ENCODE peak calls at places on chromosomes 7 and 10, in six cellular contexts. M is heart right ventricle, O is cardiac muscle cell, S is ascending aorta, P is HepG2, Q is Panc1. R is an unnamed sample.

GRCh38 chr10:102744374-102745051 is 765 bp downstream of the WBP1L start:
- DNase-seq in M (no peak), Q (no peak), S (no peak), O (no peak), P (no peak), R (no peak)

GRCh38 chr10:132575320-132576201 is 38.0 kb downstream of the INPP5A start:
- DNase-seq in M (no peak), O (no peak), Q (peak), P (no peak), S (no peak), R (no peak)

GRCh38 chr10:12539350-12540164 is 190.2 kb downstream of the CAMK1D start:
- DNase-seq in O (no peak), M (no peak), Q (no peak), S (no peak), P (no peak), R (no peak)

GRCh38 chr10:11898372-11899066 is 75.4 kb downstream of the PROSER2 start:
- DNase-seq in Q (no peak), O (peak), M (no peak), S (no peak), P (peak), R (peak)

GRCh38 chr10:132265878-132266496 is 41.8 kb downstream of the STK32C start:
- DNase-seq in S (no peak), Q (no peak), O (no peak), P (no peak), M (no peak), R (no peak)

GRCh38 chr7:27172823-27173411 is 1.2 kb downstream of the HOXA10 start:
- DNase-seq in P (no peak), M (no peak), O (no peak), S (no peak), Q (no peak), R (no peak)

GRCh38 chr7:39271386-39271785 is 293.7 kb downstream of the POU6F2 start:
- DNase-seq in M (peak), S (no peak), P (no peak), Q (no peak), O (peak), R (no peak)

GRCh38 chr7:11427686-11428273 is 404.2 kb downstream of the THSD7A start:
- DNase-seq in P (peak), S (no peak), M (no peak), Q (peak), O (peak), R (peak)

GRCh38 chr7:98106647-98107312 is at the start of gene LMTK2:
- DNase-seq in P (peak), O (peak), Q (no peak), M (peak), S (peak), R (peak)

GRCh38 chr7:95469850-95470249 is 15.9 kb upstream of the ASB4 start:
- DNase-seq in Q (no peak), O (no peak), P (peak), S (no peak), M (no peak), R (no peak)

GRCh38 chr7:141737118-141737835 is 881 bp upstream of the SSBP1 start:
- DNase-seq in M (no peak), Q (no peak), O (no peak), S (no peak), P (peak), R (peak)

GRCh38 chr10:101778781-101779543 is 3.0 kb upstream of the FGF8 start:
- DNase-seq in O (peak), Q (no peak), M (no peak), P (no peak), S (no peak), R (no peak)

GRCh38 chr7:113285411-113285810 is 167.1 kb upstream of the SMIM30 start:
- DNase-seq in O (no peak), S (no peak), P (no peak), M (no peak), Q (no peak), R (no peak)

GRCh38 chr10:21888959-21889358 is 114.6 kb downstream of the DNAJC1 start:
- DNase-seq in S (no peak), O (peak), Q (no peak), P (no peak), M (no peak), R (no peak)

GRCh38 chr10:133230387-133231195 is 574 bp downstream of the UTF1 start:
- DNase-seq in O (peak), S (no peak), P (no peak), Q (no peak), M (peak), R (no peak)

GRCh38 chr10:5665380-5666323 is 743 bp downstream of the ASB13 start:
- DNase-seq in Q (no peak), S (no peak), M (peak), O (peak), P (peak), R (no peak)

GRCh38 chr7:5457245-5457735 is 33.7 kb upstream of the TNRC18 start:
- DNase-seq in Q (no peak), M (no peak), P (no peak), S (no peak), O (no peak), R (no peak)

GRCh38 chr7:15291707-15292106 is 270.1 kb downstream of the AGMO start:
- DNase-seq in Q (no peak), M (no peak), O (peak), S (no peak), P (no peak), R (no peak)

GRCh38 chr7:25789701-25790240 is 362.2 kb upstream of the NFE2L3 start:
- DNase-seq in M (no peak), O (no peak), P (no peak), Q (no peak), S (no peak), R (no peak)

GRCh38 chr7:1365846-1366245 is 93.4 kb downstream of the MICALL2 start:
- DNase-seq in Q (no peak), M (no peak), S (no peak), P (no peak), O (no peak), R (no peak)

GRCh38 chr7:104922187-104923009 is 91.6 kb upstream of the KMT2E start:
- DNase-seq in P (no peak), O (no peak), M (no peak), S (no peak), Q (no peak), R (no peak)

GRCh38 chr10:13797171-13797570 is 210.4 kb downstream of the PRPF18 start:
- DNase-seq in S (no peak), P (no peak), Q (no peak), M (no peak), O (no peak), R (no peak)

GRCh38 chr7:82335927-82336326 is 107.7 kb downstream of the CACNA2D1 start:
- DNase-seq in S (no peak), Q (no peak), P (no peak), M (no peak), O (peak), R (no peak)

GRCh38 chr7:50185188-50185587 is 92.1 kb upstream of the ZPBP start:
- DNase-seq in Q (no peak), O (no peak), M (peak), P (no peak), S (no peak), R (no peak)

GRCh38 chr7:92179393-92179924 is 517 bp upstream of the LRRD1 start:
- DNase-seq in O (no peak), Q (no peak), M (no peak), P (no peak), S (no peak), R (no peak)

DNA sequence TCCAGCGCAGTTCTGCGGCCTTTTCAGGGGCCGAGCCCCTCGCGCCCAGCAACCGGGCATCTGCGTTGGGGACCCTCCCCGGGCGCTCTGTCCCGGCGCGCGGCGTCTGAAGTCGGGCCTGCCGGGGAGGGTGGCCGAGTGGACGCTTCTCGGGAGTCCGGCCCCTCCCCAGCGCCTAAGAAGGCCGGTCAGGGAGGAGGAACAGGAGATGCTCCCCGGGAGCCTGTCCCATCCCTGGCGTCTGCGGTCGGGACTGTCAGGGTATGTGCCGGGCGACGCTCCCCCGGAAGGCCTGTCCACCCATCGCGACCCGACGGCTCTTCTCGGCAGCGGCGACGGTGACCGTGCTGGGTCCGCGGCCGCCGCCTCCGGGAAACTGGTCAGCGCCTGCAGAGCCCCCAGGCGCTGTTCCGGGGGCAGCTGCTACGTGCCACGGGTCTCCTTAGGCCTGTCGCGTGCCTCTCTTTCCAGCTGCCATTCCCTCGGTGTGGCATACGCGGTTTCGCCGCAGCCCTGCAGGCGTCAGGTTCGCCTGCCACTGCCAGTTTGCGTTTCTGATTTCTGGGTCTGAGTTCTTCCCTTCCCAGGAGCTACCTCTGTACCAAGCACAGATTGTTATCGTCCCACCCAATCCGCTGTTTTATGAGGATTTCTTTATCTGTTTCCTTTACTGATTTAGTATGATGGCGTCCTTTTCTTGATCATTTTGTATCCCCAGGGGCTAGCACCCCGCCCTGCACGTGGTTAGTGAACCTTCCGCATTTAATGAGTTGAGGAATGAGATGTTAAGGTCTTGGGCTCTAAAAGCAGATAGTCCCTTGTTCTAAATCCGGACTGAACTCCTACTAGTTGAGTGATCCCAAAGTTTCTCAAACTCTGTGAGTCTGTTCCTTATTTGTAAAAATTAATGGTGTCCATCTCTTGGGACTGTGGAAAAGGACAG is 782 bp downstream of the IFIT5 start:
- DNase-seq in O (peak), P (no peak), S (no peak), M (peak), Q (no peak), R (peak)
- TF ChIP-seq CTCF in O (no peak), P (no peak), S (no peak), M (no peak), Q (no peak), R (no peak)

GRCh38 chr7:32680259-32681173 is 185.2 kb downstream of the AVL9 start:
- DNase-seq in Q (no peak), P (no peak), S (no peak), M (no peak), O (no peak), R (no peak)
- H3K27ac ChIP-seq in Q (no peak), P (no peak), S (no peak), M (no peak), O (no peak), R (no peak)

DNA sequence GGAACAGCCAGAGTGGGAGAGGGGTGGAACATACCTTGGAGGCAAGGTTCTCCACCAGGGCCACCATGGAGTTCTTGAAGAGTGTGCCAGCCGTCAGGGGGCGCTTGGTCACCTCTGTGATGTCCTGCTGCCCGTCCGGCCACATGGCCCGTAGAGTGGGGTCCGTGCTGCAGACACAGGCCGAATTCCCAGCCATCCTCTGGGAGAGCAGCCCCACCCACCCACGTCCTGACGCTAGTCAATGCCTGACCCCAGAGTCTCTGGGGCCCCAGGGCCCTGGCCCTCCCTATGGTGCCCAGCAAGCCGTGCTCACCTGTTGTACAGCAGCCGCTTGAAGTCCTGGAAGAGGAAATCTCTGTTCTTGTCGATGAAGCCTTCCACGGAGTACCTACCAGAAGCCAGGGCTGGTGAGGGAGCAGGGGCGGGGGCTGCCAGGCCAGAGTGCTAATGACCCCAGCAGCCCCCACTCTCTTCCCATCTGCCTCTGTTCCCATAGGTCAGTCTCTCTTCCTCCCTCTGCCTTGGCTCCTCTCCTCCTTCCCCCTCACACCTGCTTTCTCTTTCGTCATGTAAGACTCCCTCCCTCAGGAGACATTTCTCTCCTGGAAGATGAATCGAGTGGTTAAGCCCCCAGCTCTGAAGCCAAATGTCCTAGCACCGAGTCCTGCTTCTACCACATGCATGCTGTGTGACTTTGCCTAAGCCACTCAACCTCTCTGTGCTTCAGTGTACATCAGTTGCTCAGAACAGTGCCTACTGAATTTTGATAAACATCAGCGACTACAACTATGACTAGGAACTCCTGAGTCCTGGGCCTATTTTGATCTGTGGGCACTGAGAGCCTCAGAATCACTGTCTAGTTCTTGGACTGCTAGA is 11.0 kb downstream of the MYO1G start:
- DNase-seq in O (peak), S (no peak), P (peak), M (no peak), Q (no peak), R (no peak)
- TF ChIP-seq CTCF in O (peak), S (peak), P (peak), M (no peak), Q (peak), R (no peak)

GRCh38 chr7:66206909-66207240 is 1.7 kb downstream of the TPST1 start:
- DNase-seq in S (no peak), O (no peak), P (no peak), Q (no peak), M (no peak), R (no peak)

GRCh38 chr7:66205736-66206080 is 574 bp downstream of the TPST1 start:
- DNase-seq in P (no peak), M (no peak), O (no peak), S (no peak), Q (no peak), R (peak)

GRCh38 chr7:66204822-66205735 is at the start of gene TPST1:
- DNase-seq in Q (peak), P (peak), S (peak), O (peak), M (peak), R (peak)

GRCh38 chr7:66202380-66202779 is 2.8 kb upstream of the TPST1 start:
- DNase-seq in S (no peak), P (no peak), Q (no peak), M (no peak), O (no peak), R (no peak)

DNA sequence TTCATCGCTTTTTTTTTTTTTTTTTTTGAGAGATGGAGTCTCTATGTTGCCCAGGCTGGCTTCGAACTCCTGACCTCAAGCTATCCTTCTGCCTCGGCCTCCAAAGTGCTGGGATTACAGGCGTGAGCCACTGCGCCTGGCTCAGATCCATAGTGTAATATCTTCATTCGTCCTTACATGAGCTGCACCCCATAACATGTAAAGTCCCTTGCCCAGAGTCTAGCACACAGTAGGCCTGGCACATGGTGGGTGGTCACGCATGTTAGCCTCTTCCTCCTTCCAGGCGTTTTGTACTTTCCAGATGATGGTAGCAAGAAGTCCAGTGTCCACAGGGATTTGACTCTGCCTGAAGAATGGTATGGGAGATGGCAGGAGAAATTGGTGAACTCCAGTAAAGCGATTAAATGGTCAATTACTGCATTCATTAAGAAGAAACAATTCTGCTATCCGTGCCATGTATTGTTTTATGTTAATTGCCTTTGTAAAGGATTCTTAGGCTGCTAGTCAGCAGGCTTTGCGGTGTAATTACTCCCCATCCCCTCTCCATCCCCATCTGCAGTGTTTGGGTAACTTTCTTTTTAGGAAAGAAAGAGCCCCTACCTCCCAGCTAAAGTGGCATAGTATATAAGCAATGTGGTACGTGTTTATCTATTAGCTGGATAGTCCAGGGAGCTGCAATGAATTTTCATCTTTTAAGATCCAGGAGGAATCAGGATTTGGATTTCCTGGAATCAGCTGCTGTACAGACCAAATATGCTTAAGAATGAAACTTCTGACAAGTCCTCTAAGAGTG is 1.2 kb downstream of the TPST1 start:
- DNase-seq in O (no peak), Q (no peak), M (no peak), P (no peak), S (no peak), R (no peak)
- H3K27ac ChIP-seq in O (no peak), Q (peak), M (no peak), P (no peak), S (peak), R (no peak)

GRCh38 chr7:123060446-123060845 is 64.9 kb upstream of the TAS2R16 start:
- DNase-seq in O (no peak), S (no peak), Q (no peak), M (no peak), P (no peak), R (no peak)

GRCh38 chr7:123057926-123058325 is 62.4 kb upstream of the TAS2R16 start:
- DNase-seq in P (no peak), Q (no peak), S (no peak), M (no peak), O (no peak), R (no peak)

GRCh38 chr7:123051916-123052315 is 56.4 kb upstream of the TAS2R16 start:
- DNase-seq in M (no peak), P (no peak), O (no peak), Q (no peak), S (no peak), R (no peak)

DNA sequence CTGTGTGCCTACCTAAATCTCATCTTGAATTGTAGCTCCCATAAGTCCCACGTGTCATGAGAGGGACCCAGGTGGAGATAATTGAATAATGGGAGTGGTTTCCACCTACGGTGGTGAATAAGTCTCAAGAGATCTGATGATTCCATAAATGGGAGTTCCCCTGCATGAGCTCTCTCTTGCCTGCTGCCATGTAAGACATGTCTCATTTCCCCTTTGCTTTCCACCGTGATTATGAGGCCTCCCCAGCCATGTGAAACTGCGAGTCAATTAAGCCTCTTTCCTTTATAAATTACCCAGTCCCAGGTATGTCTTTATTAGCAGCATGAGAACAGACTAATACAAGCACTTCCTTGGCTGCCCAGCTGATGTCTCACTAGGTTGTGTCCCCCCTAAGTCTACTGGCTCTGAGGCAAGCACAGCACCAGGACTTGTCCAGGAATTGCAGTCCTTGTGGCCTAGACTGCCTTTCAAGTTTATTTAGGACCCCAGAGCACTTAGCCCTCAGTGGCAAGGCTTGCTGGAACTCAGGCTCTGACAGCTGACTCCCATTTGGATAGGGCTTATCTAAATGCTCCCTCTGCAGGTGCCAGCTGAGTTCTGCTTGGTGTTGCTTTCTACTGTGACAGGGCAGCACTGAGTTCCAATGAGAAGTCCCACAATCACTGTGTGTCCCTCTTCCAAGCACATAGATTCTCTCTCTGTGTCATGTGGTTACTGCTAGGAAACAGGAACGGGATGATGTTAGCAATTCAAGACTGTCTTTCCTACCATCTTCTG is 59.0 kb upstream of the TAS2R16 start:
- DNase-seq in P (peak), M (no peak), Q (no peak), S (no peak), O (peak), R (no peak)
- TF ChIP-seq CTCF in P (peak), M (peak), Q (no peak), S (no peak), O (no peak), R (no peak)

GRCh38 chr10:73774637-73775036 is 7.2 kb upstream of the CHCHD1 start:
- DNase-seq in Q (no peak), S (no peak), P (peak), M (no peak), O (peak), R (peak)
- H3K27ac ChIP-seq in Q (peak), S (peak), P (no peak), M (no peak), O (peak), R (peak)

GRCh38 chr7:78081344-78081743 is 282.8 kb downstream of the PHTF2 start:
- DNase-seq in O (no peak), S (no peak), M (no peak), P (no peak), Q (no peak), R (no peak)

GRCh38 chr7:78080811-78081210 is 282.2 kb downstream of the PHTF2 start:
- DNase-seq in P (no peak), O (no peak), S (no peak), M (no peak), Q (no peak), R (no peak)

GRCh38 chr7:78082556-78082955 is 284.0 kb downstream of the PHTF2 start:
- DNase-seq in Q (no peak), P (no peak), O (no peak), S (no peak), M (no peak), R (no peak)

GRCh38 chr7:78080241-78080640 is 281.7 kb downstream of the PHTF2 start:
- DNase-seq in S (no peak), M (no peak), P (no peak), O (no peak), Q (no peak), R (no peak)

DNA sequence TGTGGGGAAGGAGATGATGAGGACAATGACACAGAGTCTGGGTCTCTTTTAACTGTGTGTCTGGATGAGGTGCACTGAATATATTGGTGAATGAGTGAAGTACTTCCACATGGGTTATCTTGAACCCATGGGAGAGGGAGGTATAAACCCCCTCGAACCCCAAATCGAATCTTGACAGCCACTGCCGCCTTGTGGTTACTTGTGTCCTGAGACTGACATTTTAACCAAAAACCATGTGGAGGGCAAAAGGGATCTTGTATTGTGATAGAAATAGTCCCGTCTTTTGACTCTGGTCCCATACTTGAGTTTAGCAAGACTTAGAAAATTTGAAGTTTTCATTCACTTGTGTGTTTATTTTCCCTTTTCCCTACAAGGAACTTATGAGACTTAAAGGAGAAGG is 283.3 kb downstream of the PHTF2 start:
- DNase-seq in Q (no peak), P (no peak), M (no peak), S (no peak), O (no peak), R (no peak)
- TF ChIP-seq CTCF in Q (peak), P (peak), M (no peak), S (no peak), O (no peak), R (no peak)

R was measured in RWPE1.